ENCODE peak calls at places on chromosomes 12 and 14, in seven cellular contexts. S is nephron progenitor cell, Y is iris pigment epithelial cell, J is cardiac fibroblast, O is fibroblast of lung, K is transverse colon, A is amniotic stem cell. I is an unnamed sample.

GRCh38 chr14:102584871-102585869 is 7.3 kb upstream of the RCOR1 start:
- DNase-seq in S (peak), K (peak), O (no peak), J (peak), Y (no peak), A (no peak), I (peak)

GRCh38 chr12:130977046-130977758 is 23.5 kb downstream of the ADGRD1 start:
- DNase-seq in S (no peak), K (no peak), A (no peak), O (no peak), J (no peak), Y (no peak), I (no peak)

GRCh38 chr14:87935895-87936294 is 57.1 kb downstream of the GALC start:
- DNase-seq in K (no peak), J (no peak), A (no peak), O (no peak), S (no peak), Y (no peak), I (no peak)

GRCh38 chr12:52772188-52772587 is 5.0 kb downstream of the KRT76 start:
- DNase-seq in S (no peak), A (no peak), K (no peak), Y (no peak), J (no peak), O (no peak), I (no peak)

GRCh38 chr12:112978163-112979081 is at the start of gene OAS2:
- DNase-seq in J (peak), S (no peak), A (peak), K (peak), Y (peak), O (peak), I (peak)

GRCh38 chr12:122421263-122421814 is 1.1 kb downstream of the CLIP1 start:
- DNase-seq in K (peak), J (peak), S (no peak), A (no peak), Y (peak), O (peak), I (no peak)

GRCh38 chr12:109567967-109568366 is 5.3 kb downstream of the MMAB start:
- DNase-seq in O (no peak), J (no peak), K (no peak), S (no peak), A (no peak), Y (no peak), I (no peak)

GRCh38 chr12:71731439-71732356 is 23.0 kb upstream of the RAB21 start:
- DNase-seq in O (peak), A (no peak), Y (peak), K (no peak), J (peak), S (no peak), I (no peak)

GRCh38 chr12:43206396-43206795 is 345.6 kb downstream of the ADAMTS20 start:
- DNase-seq in J (peak), O (no peak), K (no peak), Y (peak), S (no peak), A (no peak), I (no peak)

GRCh38 chr14:88045705-88046104 is 40.8 kb downstream of the GPR65 start:
- DNase-seq in K (peak), Y (no peak), S (no peak), J (no peak), O (no peak), A (no peak), I (no peak)

GRCh38 chr12:111248221-111248620 is 120.7 kb downstream of the PHETA1 start:
- DNase-seq in J (peak), O (no peak), S (no peak), K (no peak), Y (peak), A (no peak), I (no peak)

GRCh38 chr12:40947812-40948211 is 240.3 kb upstream of the PDZRN4 start:
- DNase-seq in S (no peak), O (no peak), K (no peak), Y (peak), A (no peak), J (no peak), I (no peak)

GRCh38 chr12:16610006-16610520 is 4.1 kb upstream of the LMO3 start:
- DNase-seq in A (no peak), J (no peak), O (no peak), Y (no peak), K (no peak), S (no peak), I (no peak)

GRCh38 chr12:106205208-106206069 is 42.4 kb downstream of the CKAP4 start:
- DNase-seq in K (no peak), S (no peak), A (no peak), J (no peak), O (no peak), Y (no peak), I (no peak)

GRCh38 chr12:21527451-21528180 is 1.5 kb downstream of the SPX start:
- DNase-seq in O (peak), J (peak), A (peak), S (peak), K (peak), Y (peak), I (peak)

GRCh38 chr12:75489187-75489586 is 8.6 kb downstream of the GLIPR1 start:
- DNase-seq in J (no peak), S (no peak), A (no peak), K (no peak), O (no peak), Y (peak), I (no peak)

GRCh38 chr12:113537041-113537750 is 65.5 kb upstream of the LHX5 start:
- DNase-seq in A (no peak), Y (no peak), O (no peak), K (no peak), J (no peak), S (no peak), I (no peak)

GRCh38 chr12:123601602-123602489 is at the start of gene DDX55:
- DNase-seq in J (peak), A (peak), O (peak), S (peak), K (peak), Y (peak), I (peak)

GRCh38 chr12:3215410-3215975 is 138.3 kb downstream of the TSPAN9 start:
- DNase-seq in A (no peak), S (no peak), Y (no peak), O (no peak), J (no peak), K (no peak), I (no peak)

GRCh38 chr14:92704036-92704804 is 44.2 kb downstream of the LGMN start:
- DNase-seq in Y (no peak), A (no peak), O (no peak), K (peak), S (no peak), J (no peak), I (no peak)

GRCh38 chr12:121465921-121466799 is 66.2 kb downstream of the RNF34 start:
- DNase-seq in J (peak), A (no peak), O (no peak), Y (peak), S (peak), K (peak), I (peak)

GRCh38 chr12:55789171-55789570 is 28.4 kb downstream of the SARNP start:
- DNase-seq in A (no peak), O (no peak), Y (no peak), S (no peak), J (no peak), K (no peak), I (no peak)